ENCODE peak calls at places on chromosomes 5 and 9, in nine cellular contexts. W, H, X, I, N, T, S, F and V are unnamed samples.

GRCh38 chr9:136695955-136696354 is 8.7 kb upstream of the AGPAT2 start:
- DNase-seq in W (no peak), H (no peak), X (no peak), I (no peak), N (no peak), T (no peak), S (no peak), F (peak), V (no peak)

GRCh38 chr5:172541119-172541763 is 86.9 kb upstream of the SH3PXD2B start:
- DNase-seq in W (no peak), H (no peak), X (peak), I (no peak), N (no peak), T (peak), S (no peak), F (no peak), V (no peak)

GRCh38 chr5:149284501-149284900 is 12.8 kb downstream of the AFAP1L1 start:
- DNase-seq in W (no peak), H (no peak), X (no peak), I (no peak), N (no peak), T (no peak), S (no peak), F (no peak), V (no peak)

GRCh38 chr5:167694562-167694961 is 596.9 kb upstream of the WWC1 start:
- DNase-seq in W (no peak), H (no peak), X (no peak), I (no peak), N (no peak), T (no peak), S (no peak), F (no peak), V (no peak)

GRCh38 chr5:158174918-158175663 is 316.1 kb upstream of the CLINT1 start:
- DNase-seq in W (no peak), H (peak), X (peak), I (peak), N (peak), T (peak), S (no peak), F (peak), V (peak)

GRCh38 chr5:82222597-82223574 is 55.3 kb downstream of the RPS23 start:
- DNase-seq in W (no peak), H (no peak), X (no peak), I (no peak), N (no peak), T (no peak), S (no peak), F (no peak), V (no peak)

GRCh38 chr9:84570482-84571154 is 98.9 kb upstream of the NTRK2 start:
- DNase-seq in W (no peak), H (no peak), X (no peak), I (no peak), N (no peak), T (no peak), S (no peak), F (no peak), V (no peak)

GRCh38 chr9:35798658-35799366 is 7.4 kb downstream of the NPR2 start:
- DNase-seq in W (no peak), H (peak), X (no peak), I (no peak), N (no peak), T (no peak), S (peak), F (no peak), V (no peak)

GRCh38 chr5:111453290-111453689 is 59.0 kb downstream of the STARD4 start:
- DNase-seq in W (no peak), H (no peak), X (no peak), I (no peak), N (no peak), T (no peak), S (no peak), F (no peak), V (no peak)